ENCODE peak calls at places on chromosomes 12 and 14, in ten cellular contexts. L, N, Z, E, Y, J, I, R, A and B are unnamed samples.

GRCh38 chr12:62192486-62193250 is 67.5 kb upstream of the USP15 start:
- DNase-seq in J (peak; percentile 70), R (peak; percentile 83), L (peak; percentile 46), A (no peak), Z (peak; percentile 89), E (peak; percentile 56), Y (peak; percentile 90), N (peak; percentile 63), I (peak; percentile 76), B (peak; percentile 83)

GRCh38 chr12:11059784-11060183 is 2.3 kb downstream of the TAS2R46 start:
- DNase-seq in Y (peak; percentile 14), E (no peak), I (no peak), L (no peak), N (no peak), J (no peak), Z (no peak), A (no peak), R (no peak), B (no peak)

GRCh38 chr12:45504606-45505005 is 224.9 kb upstream of the ARID2 start:
- DNase-seq in Z (no peak), N (no peak), J (no peak), R (no peak), E (no peak), A (no peak), Y (no peak), L (no peak), I (no peak), B (no peak)

GRCh38 chr12:49049566-49050224 is 10.9 kb downstream of the KMT2D start:
- DNase-seq in Z (peak; percentile 69), Y (peak; percentile 68), N (peak; percentile 63), R (no peak), J (no peak), L (no peak), A (no peak), E (no peak), I (no peak), B (peak; percentile 47)

GRCh38 chr12:104276192-104277131 is 27.1 kb upstream of the EID3 start:
- DNase-seq in A (no peak), N (no peak), I (no peak), E (no peak), L (no peak), Y (no peak), J (no peak), R (no peak), Z (no peak), B (no peak)

GRCh38 chr12:130335517-130336392 is 1.9 kb upstream of the PIWIL1 start:
- DNase-seq in N (no peak), Y (peak; percentile 66), E (no peak), Z (peak; percentile 57), R (peak; percentile 65), A (no peak), L (no peak), J (no peak), I (no peak), B (peak; percentile 59)

GRCh38 chr12:92538970-92539749 is 163.6 kb upstream of the PLEKHG7 start:
- DNase-seq in E (no peak), R (no peak), Y (peak; percentile 95), A (no peak), I (no peak), L (no peak), Z (peak; percentile 90), J (no peak), N (no peak), B (peak; percentile 77)

GRCh38 chr12:93167841-93168492 is 209.8 kb upstream of the NUDT4 start:
- DNase-seq in A (no peak), Z (peak; percentile 54), E (no peak), R (peak; percentile 45), Y (no peak), L (no peak), J (no peak), N (peak; percentile 17), I (no peak), B (peak; percentile 48)

GRCh38 chr14:74105381-74105780 is 20.6 kb downstream of the LIN52 start:
- DNase-seq in Z (no peak), I (no peak), R (no peak), N (no peak), L (no peak), E (no peak), Y (no peak), A (no peak), J (no peak), B (no peak)

GRCh38 chr12:2240390-2240789 is 187.6 kb downstream of the CACNA1C start:
- DNase-seq in Y (no peak), J (no peak), L (no peak), N (no peak), E (no peak), I (no peak), A (no peak), R (no peak), Z (no peak), B (no peak)

GRCh38 chr12:24586293-24586692 is 362.6 kb downstream of the BCAT1 start:
- DNase-seq in E (no peak), I (no peak), Z (no peak), J (no peak), R (no peak), A (no peak), Y (no peak), L (no peak), N (no peak), B (no peak)

GRCh38 chr12:87827638-87828264 is 201.4 kb downstream of the C12orf50 start:
- DNase-seq in L (no peak), R (no peak), Y (peak; percentile 55), J (no peak), N (no peak), E (no peak), A (no peak), I (no peak), Z (peak; percentile 33), B (peak; percentile 38)

GRCh38 chr12:24470050-24470449 is 478.9 kb downstream of the BCAT1 start:
- DNase-seq in A (no peak), Z (no peak), E (no peak), Y (no peak), R (no peak), I (no peak), L (no peak), J (no peak), N (no peak), B (peak; percentile 85)

GRCh38 chr12:123571343-123571813 is 13.0 kb upstream of the TMED2 start:
- DNase-seq in Y (peak; percentile 82), E (no peak), Z (peak; percentile 91), L (peak; percentile 28), J (no peak), R (no peak), I (no peak), A (peak; percentile 19), N (peak; percentile 66), B (peak; percentile 86)

GRCh38 chr12:125331342-125332052 is 266.3 kb downstream of the AACS start:
- DNase-seq in J (no peak), R (no peak), E (no peak), L (no peak), Z (no peak), Y (no peak), I (no peak), N (no peak), A (no peak), B (no peak)

GRCh38 chr12:70754330-70754741 is 117.1 kb upstream of the PTPRB start:
- DNase-seq in E (no peak), L (no peak), N (no peak), Y (no peak), J (no peak), I (no peak), Z (no peak), R (no peak), A (no peak), B (no peak)

GRCh38 chr14:54593860-54594259 is 26.9 kb downstream of the SAMD4A start:
- DNase-seq in J (no peak), Z (no peak), I (no peak), L (no peak), N (no peak), A (no peak), Y (peak; percentile 58), R (no peak), E (no peak), B (peak; percentile 44)

GRCh38 chr14:55005071-55005470 is 21.8 kb downstream of the WDHD1 start:
- DNase-seq in Z (no peak), L (no peak), A (no peak), Y (no peak), E (no peak), R (no peak), J (no peak), I (no peak), N (no peak), B (no peak)

GRCh38 chr12:68841717-68842116 is 33.7 kb downstream of the MDM2 start:
- DNase-seq in L (no peak), I (no peak), R (no peak), Y (no peak), J (no peak), Z (no peak), E (no peak), N (no peak), A (no peak), B (no peak)
- H3K4me3 ChIP-seq in L (no peak overlapping the region), I (no peak overlapping the region), R (no peak overlapping the region), Y (no peak overlapping the region), J (no peak overlapping the region), Z (no peak overlapping the region), E (no peak overlapping the region), N (no peak overlapping the region), A (no peak overlapping the region), B (no peak overlapping the region)

GRCh38 chr12:79692249-79692619 is 1.5 kb upstream of the PAWR start:
- DNase-seq in R (no peak), Z (no peak), N (no peak), L (no peak), J (no peak), E (no peak), Y (no peak), A (no peak), I (no peak), B (no peak)
- H3K4me3 ChIP-seq in R (no peak overlapping the region), Z (peak overlapping the region; percentile 75), N (no peak overlapping the region), L (peak overlapping the region; percentile 98), J (no peak overlapping the region), E (no peak overlapping the region), Y (peak overlapping the region; percentile 82), A (no peak overlapping the region), I (peak overlapping the region; percentile 96), B (peak overlapping the region; percentile 90)

DNA sequence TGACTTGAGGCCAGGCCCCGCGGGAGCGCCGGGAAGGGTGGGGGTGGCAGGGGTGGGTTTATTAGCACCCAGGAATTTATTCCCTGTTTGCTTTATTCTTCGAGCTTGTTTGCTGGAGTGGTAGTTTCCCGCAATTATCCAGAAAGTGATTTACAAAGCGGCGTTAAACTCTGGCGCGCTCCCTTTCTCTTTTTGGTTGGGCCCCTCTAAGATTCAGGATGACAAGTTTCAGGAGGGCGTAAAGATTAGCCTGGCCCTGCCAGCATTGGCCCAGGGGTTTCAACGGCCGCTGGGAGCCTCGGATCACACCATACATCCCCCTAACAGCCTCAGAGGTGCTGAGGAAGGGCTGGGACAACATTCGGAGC is 444 bp upstream of the NKX2-8 start:
- DNase-seq in A (no peak), E (no peak), I (no peak), R (no peak), J (no peak), Y (no peak), Z (no peak), N (no peak), L (no peak), B (no peak)
- H3K4me3 ChIP-seq in A (peak overlapping the region; percentile 40), E (no peak overlapping the region), I (peak overlapping the region; percentile 2), R (no peak overlapping the region), J (no peak overlapping the region), Y (no peak overlapping the region), Z (no peak overlapping the region), N (no peak overlapping the region), L (no peak overlapping the region), B (no peak overlapping the region)

GRCh38 chr12:72612171-72612570 is 340.0 kb downstream of the TRHDE start:
- DNase-seq in I (no peak), Y (no peak), E (no peak), A (no peak), J (no peak), Z (no peak), L (no peak), R (no peak), N (no peak), B (no peak)
- H3K4me3 ChIP-seq in I (no peak overlapping the region), Y (no peak overlapping the region), E (no peak overlapping the region), A (no peak overlapping the region), J (no peak overlapping the region), Z (no peak overlapping the region), L (no peak overlapping the region), R (no peak overlapping the region), N (no peak overlapping the region), B (no peak overlapping the region)